ENCODE peak calls at places on chromosome 6, in four cellular contexts. D is amniotic stem cell, B is head of caudate nucleus, M is fibroblast of the aortic adventitia. P is an unnamed sample.

GRCh38 chr6:44452725-44453124 is 65.2 kb downstream of the CDC5L start:
- DNase-seq in D (peak), B (no peak), M (peak), P (peak)

GRCh38 chr6:42769051-42769450 is 12.8 kb upstream of the BICRAL start:
- DNase-seq in D (no peak), B (no peak), M (no peak), P (no peak)

GRCh38 chr6:29752451-29753308 is 29.4 kb downstream of the HLA-F start:
- DNase-seq in D (peak), B (peak), M (peak), P (peak)

GRCh38 chr6:132971676-132972075 is 157.3 kb downstream of the RPS12 start:
- DNase-seq in D (no peak), B (no peak), M (no peak), P (no peak)

GRCh38 chr6:108689279-108690161 is 128.8 kb downstream of the FOXO3 start:
- DNase-seq in D (no peak), B (peak), M (peak), P (peak)

GRCh38 chr6:43702522-43703440 is 15.2 kb upstream of the MRPS18A start:
- DNase-seq in D (peak), B (no peak), M (peak), P (peak)

GRCh38 chr6:147624946-147625515 is 116.5 kb downstream of the SAMD5 start:
- DNase-seq in D (no peak), B (no peak), M (no peak), P (no peak)

GRCh38 chr6:35948725-35949124 is 27.8 kb upstream of the SRPK1 start:
- DNase-seq in D (no peak), B (no peak), M (peak), P (peak)

GRCh38 chr6:125773387-125774341 is 17.1 kb upstream of the NCOA7 start:
- DNase-seq in D (no peak), B (no peak), M (peak), P (no peak)

GRCh38 chr6:108117427-108118358 is 43.2 kb upstream of the OSTM1 start:
- DNase-seq in D (no peak), B (no peak), M (peak), P (no peak)

GRCh38 chr6:75611702-75612375 is 10.2 kb downstream of the SENP6 start:
- DNase-seq in D (no peak), B (no peak), M (peak), P (no peak)

GRCh38 chr6:53326372-53327016 is 22.3 kb downstream of the ELOVL5 start:
- DNase-seq in D (peak), B (no peak), M (peak), P (peak)

GRCh38 chr6:74749211-74750142 is 456.4 kb downstream of the COL12A1 start:
- DNase-seq in D (peak), B (no peak), M (peak), P (peak)

GRCh38 chr6:69162811-69163210 is 527.7 kb downstream of the ADGRB3 start:
- DNase-seq in D (no peak), B (no peak), M (no peak), P (no peak)

GRCh38 chr6:6825986-6826901 is 237.7 kb downstream of the LY86 start:
- DNase-seq in D (no peak), B (peak), M (no peak), P (peak)

GRCh38 chr6:3195695-3196497 is 31.6 kb downstream of the TUBB2B start:
- DNase-seq in D (no peak), B (peak), M (peak), P (no peak)

GRCh38 chr6:43269273-43270007 is 26.2 kb downstream of the TTBK1 start:
- DNase-seq in D (no peak), B (no peak), M (no peak), P (no peak)

GRCh38 chr6:7189101-7189721 is 81.5 kb downstream of the RREB1 start:
- DNase-seq in D (no peak), B (no peak), M (no peak), P (no peak)

GRCh38 chr6:125066964-125067363 is 86.6 kb upstream of the TPD52L1 start:
- DNase-seq in D (no peak), B (no peak), M (no peak), P (peak)

GRCh38 chr6:108549241-108549640 is 11.5 kb upstream of the FOXO3 start:
- DNase-seq in D (no peak), B (no peak), M (no peak), P (no peak)

GRCh38 chr6:169960891-169961611 is 209.6 kb downstream of the ERMARD start:
- DNase-seq in D (no peak), B (no peak), M (no peak), P (no peak)

GRCh38 chr6:41536884-41537347 is 9.3 kb upstream of the FOXP4 start:
- DNase-seq in D (no peak), B (no peak), M (no peak), P (no peak)

GRCh38 chr6:167680605-167681149 is 146.0 kb upstream of the AFDN start:
- DNase-seq in D (no peak), B (no peak), M (no peak), P (no peak)

GRCh38 chr6:111032493-111033140 is 50.8 kb downstream of the RPF2 start:
- DNase-seq in D (no peak), B (no peak), M (peak), P (peak)

GRCh38 chr6:170344631-170345576 is 38.3 kb downstream of the FAM120B start:
- DNase-seq in D (no peak), B (no peak), M (peak), P (peak)

GRCh38 chr6:164795091-164795490 is 514.3 kb downstream of the C6orf118 start:
- DNase-seq in D (no peak), B (no peak), M (no peak), P (no peak)

P was measured in amniotic epithelial cell.